ENCODE peak calls at places on chromosomes 7 and 10, in four cellular contexts. H, F, X and V are unnamed samples.

GRCh38 chr10:124744688-124745055 is 494 bp upstream of the FAM53B start:
- DNase-seq in F (no peak), X (peak), H (no peak), V (no peak)

GRCh38 chr10:131928248-131929095 is 27.7 kb downstream of the PPP2R2D start:
- DNase-seq in H (no peak), F (peak), X (peak), V (peak)

GRCh38 chr10:116833986-116834760 is 15.1 kb upstream of the ENO4 start:
- DNase-seq in X (no peak), H (no peak), F (no peak), V (no peak)

GRCh38 chr10:78763651-78764395 is 304.9 kb upstream of the ZMIZ1 start:
- DNase-seq in F (no peak), X (no peak), H (no peak), V (no peak)

GRCh38 chr7:101200862-101201599 is at the start of gene MOGAT3:
- DNase-seq in H (no peak), F (no peak), X (no peak), V (no peak)

GRCh38 chr10:97131702-97132101 is 54.1 kb downstream of the SLIT1 start:
- DNase-seq in F (no peak), H (no peak), X (peak), V (no peak)

GRCh38 chr10:80136134-80136571 is 3.6 kb downstream of the PLAC9 start:
- DNase-seq in F (no peak), X (peak), H (no peak), V (peak)

GRCh38 chr10:35875281-35875680 is 233.2 kb upstream of the FZD8 start:
- DNase-seq in F (no peak), H (no peak), X (peak), V (no peak)

GRCh38 chr7:47778153-47778661 is 170.1 kb downstream of the PKD1L1 start:
- DNase-seq in F (no peak), H (no peak), X (no peak), V (no peak)

GRCh38 chr10:22702348-22702747 is 12.0 kb downstream of the PIP4K2A start:
- DNase-seq in F (no peak), X (peak), H (no peak), V (no peak)

GRCh38 chr10:30784521-30784895 is 155.0 kb upstream of the LYZL2 start:
- DNase-seq in H (no peak), X (peak), F (no peak), V (no peak)

GRCh38 chr7:157690058-157690832 is 353.4 kb downstream of the DNAJB6 start:
- DNase-seq in X (no peak), H (peak), F (no peak), V (no peak)

GRCh38 chr10:63094405-63094804 is 38.7 kb upstream of the NRBF2 start:
- DNase-seq in F (no peak), H (no peak), X (no peak), V (peak)

GRCh38 chr10:86961481-86962091 is 3.2 kb downstream of the SNCG start:
- DNase-seq in X (no peak), H (no peak), F (no peak), V (peak)

GRCh38 chr7:87885018-87885417 is 8.7 kb downstream of the DBF4 start:
- DNase-seq in X (no peak), F (no peak), H (no peak), V (no peak)

GRCh38 chr7:155188357-155188756 is 109.3 kb upstream of the INSIG1 start:
- DNase-seq in F (no peak), H (peak), X (no peak), V (no peak)

GRCh38 chr7:130673066-130673465 is 4.5 kb upstream of the COPG2 start:
- DNase-seq in H (no peak), F (no peak), X (peak), V (peak)

GRCh38 chr10:85175635-85176034 is 847.2 kb downstream of the CCSER2 start:
- DNase-seq in X (no peak), F (no peak), H (no peak), V (no peak)

GRCh38 chr7:13946181-13946580 is 43.3 kb downstream of the ETV1 start:
- DNase-seq in H (no peak), F (no peak), X (peak), V (no peak)

GRCh38 chr10:133167693-133168616 is 7.9 kb downstream of the KNDC1 start:
- DNase-seq in F (no peak), X (no peak), H (no peak), V (no peak)

GRCh38 chr10:124869941-124870340 is 68.3 kb downstream of the ABRAXAS2 start:
- DNase-seq in H (no peak), F (no peak), X (no peak), V (no peak)

GRCh38 chr7:4014649-4015048 is 667.4 kb upstream of the FOXK1 start:
- DNase-seq in F (no peak), X (no peak), H (no peak), V (no peak)

GRCh38 chr10:11042375-11042774 is 24.7 kb downstream of the CELF2 start:
- DNase-seq in F (no peak), H (no peak), X (peak), V (no peak)

GRCh38 chr7:150325110-150325611 is 1.8 kb upstream of the ACTR3C start:
- DNase-seq in H (no peak), X (peak), F (no peak), V (no peak)

GRCh38 chr7:106058925-106059324 is 53.2 kb downstream of the SYPL1 start:
- DNase-seq in H (no peak), F (no peak), X (no peak), V (no peak)

GRCh38 chr7:151832138-151832537 is 44.8 kb downstream of the PRKAG2 start:
- DNase-seq in F (no peak), X (no peak), H (no peak), V (no peak)

GRCh38 chr7:17937506-17938115 is 2.7 kb downstream of the SNX13 start:
- DNase-seq in H (no peak), F (no peak), X (no peak), V (peak)

GRCh38 chr10:116587878-116588590 is 2.7 kb upstream of the PNLIPRP1 start:
- DNase-seq in F (no peak), H (no peak), X (no peak), V (no peak)

GRCh38 chr7:2876031-2876862 is 32.1 kb upstream of the GNA12 start:
- DNase-seq in F (no peak), X (peak), H (no peak), V (peak)

GRCh38 chr7:36755484-36755883 is 31.2 kb upstream of the AOAH start:
- DNase-seq in F (no peak), H (no peak), X (no peak), V (no peak)

GRCh38 chr7:53904355-53904754 is 637.8 kb upstream of the VSTM2A start:
- DNase-seq in F (no peak), X (no peak), H (no peak), V (no peak)

GRCh38 chr7:75982306-75983064 is 11.9 kb downstream of the TMEM120A start:
- DNase-seq in X (no peak), F (no peak), H (no peak), V (no peak)

GRCh38 chr10:27792191-27792590 is 46.6 kb upstream of the MKX start:
- DNase-seq in X (no peak), F (no peak), H (no peak), V (no peak)

GRCh38 chr10:71555087-71555728 is 158.5 kb downstream of the CDH23 start:
- DNase-seq in X (no peak), F (no peak), H (no peak), V (no peak)

GRCh38 chr10:71551970-71552369 is 155.2 kb downstream of the CDH23 start:
- DNase-seq in F (no peak), H (no peak), X (no peak), V (no peak)

GRCh38 chr10:71555760-71556159 is 159.0 kb downstream of the CDH23 start:
- DNase-seq in H (no peak), F (no peak), X (no peak), V (no peak)

GRCh38 chr10:71554671-71555070 is 158.0 kb downstream of the CDH23 start:
- DNase-seq in F (no peak), H (no peak), X (no peak), V (no peak)

GRCh38 chr10:71553371-71553900 is 156.7 kb downstream of the CDH23 start:
- DNase-seq in H (no peak), X (no peak), F (no peak), V (no peak)
- TF ChIP-seq CTCF in H (no peak), X (no peak), F (no peak), V (no peak)

GRCh38 chr7:82175319-82175718 is 268.3 kb downstream of the CACNA2D1 start:
- DNase-seq in H (no peak), F (no peak), X (no peak), V (no peak)

GRCh38 chr7:82173400-82174021 is 270.1 kb downstream of the CACNA2D1 start:
- DNase-seq in X (no peak), F (no peak), H (no peak), V (no peak)

GRCh38 chr7:82172896-82173295 is 270.7 kb downstream of the CACNA2D1 start:
- DNase-seq in H (no peak), F (no peak), X (no peak), V (no peak)

GRCh38 chr7:82167568-82168314 is 275.8 kb downstream of the CACNA2D1 start:
- DNase-seq in F (no peak), X (peak), H (no peak), V (no peak)

GRCh38 chr7:82172017-82172416 is 271.6 kb downstream of the CACNA2D1 start:
- DNase-seq in X (peak), F (no peak), H (no peak), V (no peak)
- TF ChIP-seq CTCF in X (peak), F (no peak), H (peak), V (peak)

GRCh38 chr7:44120395-44120794 is 3.0 kb downstream of the POLD2 start:
- DNase-seq in H (no peak), X (no peak), F (no peak), V (no peak)

GRCh38 chr7:44122529-44122928 is 819 bp downstream of the POLD2 start:
- DNase-seq in F (no peak), H (no peak), X (no peak), V (no peak)

GRCh38 chr7:44121761-44122420 is 1.5 kb downstream of the POLD2 start:
- DNase-seq in H (no peak), X (no peak), F (no peak), V (no peak)

GRCh38 chr7:44117801-44118429 is 5.4 kb downstream of the POLD2 start:
- DNase-seq in F (no peak), X (no peak), H (no peak), V (no peak)

DNA sequence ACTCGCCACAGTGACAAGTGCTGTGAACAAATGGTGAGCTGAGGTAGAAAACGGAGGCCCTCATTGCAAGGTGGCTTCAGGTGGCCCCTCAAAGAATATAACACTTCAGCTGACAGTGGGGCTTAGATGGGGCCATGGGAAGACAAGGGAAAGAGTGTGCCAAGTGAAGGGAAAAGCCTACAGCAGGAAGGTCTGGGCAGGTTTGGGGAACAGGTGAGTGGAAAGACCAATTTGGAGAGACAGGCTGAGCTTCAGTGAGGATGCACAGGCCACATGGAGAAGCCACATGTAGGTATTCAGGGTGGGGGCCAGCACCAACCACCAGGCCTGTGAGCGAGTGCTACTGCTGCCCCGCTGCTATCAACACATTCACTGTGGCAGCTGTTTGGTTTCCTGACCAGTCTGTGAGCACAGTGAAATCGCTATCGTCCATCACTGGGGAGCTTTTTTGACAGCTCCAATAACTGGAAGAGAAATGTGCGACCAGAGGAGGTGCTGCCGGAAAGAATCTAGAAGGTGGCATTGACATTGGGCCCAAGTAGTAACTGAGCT is 3.4 kb downstream of the POLD2 start:
- DNase-seq in H (no peak), F (no peak), X (no peak), V (no peak)
- TF ChIP-seq CTCF in H (no peak), F (no peak), X (no peak), V (no peak)

DNA sequence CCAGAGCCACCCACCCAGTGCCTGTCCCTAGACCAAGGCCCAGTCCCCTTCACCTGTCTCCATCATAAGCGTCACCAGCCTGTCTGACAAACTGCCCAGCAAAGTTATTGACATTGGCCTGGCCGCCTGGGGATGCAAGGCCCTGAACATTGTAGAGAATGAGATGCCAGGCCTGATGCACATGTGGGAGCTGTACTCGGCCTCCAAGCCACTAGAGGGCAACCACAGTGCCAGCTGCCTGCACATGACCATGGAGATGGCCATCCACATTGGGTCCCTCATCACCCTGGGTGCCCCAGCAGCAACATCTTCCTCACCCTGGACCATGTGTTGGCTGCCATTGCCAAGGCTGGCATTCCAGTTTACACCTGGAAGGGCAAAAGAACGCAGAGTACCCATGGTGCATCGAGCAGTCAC is 63.7 kb upstream of the ANTXRL start:
- DNase-seq in F (no peak), H (peak), X (no peak), V (no peak)
- TF ChIP-seq CTCF in F (no peak), H (peak), X (no peak), V (no peak)

DNA sequence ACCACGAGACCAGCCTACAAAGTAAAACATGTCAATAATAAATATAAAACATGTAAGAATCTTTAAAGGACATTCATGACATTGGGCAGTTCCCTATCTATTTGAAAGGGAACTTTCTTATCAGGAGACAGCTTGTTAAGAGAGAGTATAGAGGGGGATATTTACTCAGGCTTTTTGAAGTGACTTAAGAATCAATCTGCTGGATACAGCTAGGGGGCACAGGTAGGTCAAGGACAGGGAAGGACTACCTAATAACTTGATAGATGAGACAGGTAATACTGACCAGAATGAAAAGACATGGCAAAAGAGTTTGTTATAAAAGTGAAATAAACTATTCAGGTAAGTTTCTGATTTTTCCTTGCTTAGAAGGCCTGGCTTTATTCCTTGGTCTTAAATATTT is 21.8 kb upstream of the LRRD1 start:
- DNase-seq in F (no peak), H (no peak), X (no peak), V (no peak)
- TF ChIP-seq CTCF in F (no peak), H (no peak), X (no peak), V (no peak)

GRCh38 chr7:74404741-74405140 is 49.0 kb upstream of the GTF2IRD1 start:
- DNase-seq in F (no peak), X (no peak), H (no peak), V (no peak)

GRCh38 chr7:74405191-74405898 is 48.4 kb upstream of the GTF2IRD1 start:
- DNase-seq in H (no peak), X (no peak), F (no peak), V (no peak)

GRCh38 chr7:74404388-74404700 is 49.4 kb upstream of the GTF2IRD1 start:
- DNase-seq in H (no peak), F (no peak), X (no peak), V (no peak)

GRCh38 chr7:74405899-74406512 is 47.7 kb upstream of the GTF2IRD1 start:
- DNase-seq in X (no peak), F (no peak), H (no peak), V (no peak)

GRCh38 chr7:74403521-74404387 is 50.0 kb upstream of the GTF2IRD1 start:
- DNase-seq in F (no peak), X (no peak), H (no peak), V (no peak)
- TF ChIP-seq CTCF in F (no peak), X (no peak), H (no peak), V (no peak)